ENCODE peak calls at places on chromosomes 1 and 21, in six cellular contexts. One of them, this sample, is unnamed.

GRCh38 chr1:213571419-213571818 is 416.4 kb upstream of the PROX1 start:
- DNase-seq in A673: no peak
- DNase-seq in uterus: no peak
- DNase-seq in A549: no peak
- DNase-seq in stimulated activated naive B cell treated with anti-CD40 and anti-IgM and Interleukin-4, amounts not matched to agents 10 μg/mL and 1 μg/mL and 100 μg/mL, for 72 hours: no peak
- DNase-seq in right cardiac atrium: no peak
- DNase-seq in this sample: no peak

GRCh38 chr1:201783067-201783466 is 45.9 kb upstream of the IPO9 start:
- DNase-seq in stimulated activated naive B cell treated with anti-CD40 and anti-IgM and Interleukin-4, amounts not matched to agents 10 μg/mL and 1 μg/mL and 100 μg/mL, for 72 hours: no peak
- DNase-seq in uterus: no peak
- DNase-seq in right cardiac atrium: no peak
- DNase-seq in A673: peak; percentile 49
- DNase-seq in A549: no peak
- DNase-seq in this sample: no peak

GRCh38 chr1:236457775-236458174 is 63.7 kb downstream of the EDARADD start:
- DNase-seq in stimulated activated naive B cell treated with anti-CD40 and anti-IgM and Interleukin-4, amounts not matched to agents 10 μg/mL and 1 μg/mL and 100 μg/mL, for 72 hours: no peak
- DNase-seq in A549: no peak
- DNase-seq in uterus: no peak
- DNase-seq in A673: no peak
- DNase-seq in right cardiac atrium: no peak
- DNase-seq in this sample: no peak

GRCh38 chr1:234755449-234755863 is 145.5 kb upstream of the IRF2BP2 start:
- DNase-seq in A549: no peak
- DNase-seq in stimulated activated naive B cell treated with anti-CD40 and anti-IgM and Interleukin-4, amounts not matched to agents 10 μg/mL and 1 μg/mL and 100 μg/mL, for 72 hours: no peak
- DNase-seq in right cardiac atrium: peak; percentile 81
- DNase-seq in uterus: peak; percentile 85
- DNase-seq in A673: peak; percentile 65
- DNase-seq in this sample: peak; percentile 88

GRCh38 chr1:23483327-23484252 is at the start of gene ASAP3:
- DNase-seq in A549: no peak
- DNase-seq in stimulated activated naive B cell treated with anti-CD40 and anti-IgM and Interleukin-4, amounts not matched to agents 10 μg/mL and 1 μg/mL and 100 μg/mL, for 72 hours: peak; percentile 9
- DNase-seq in right cardiac atrium: peak; percentile 61
- DNase-seq in A673: peak; percentile 22
- DNase-seq in uterus: peak; percentile 72
- DNase-seq in this sample: no peak

GRCh38 chr1:14745815-14746214 is 147.3 kb downstream of the KAZN start:
- DNase-seq in A673: no peak
- DNase-seq in A549: no peak
- DNase-seq in uterus: no peak
- DNase-seq in stimulated activated naive B cell treated with anti-CD40 and anti-IgM and Interleukin-4, amounts not matched to agents 10 μg/mL and 1 μg/mL and 100 μg/mL, for 72 hours: no peak
- DNase-seq in right cardiac atrium: no peak
- DNase-seq in this sample: no peak

GRCh38 chr1:50414853-50415234 is 8.4 kb downstream of the DMRTA2 start:
- DNase-seq in A673: no peak
- DNase-seq in uterus: no peak
- DNase-seq in right cardiac atrium: no peak
- DNase-seq in A549: no peak
- DNase-seq in stimulated activated naive B cell treated with anti-CD40 and anti-IgM and Interleukin-4, amounts not matched to agents 10 μg/mL and 1 μg/mL and 100 μg/mL, for 72 hours: no peak
- DNase-seq in this sample: no peak

GRCh38 chr1:91066545-91066944 is 44.7 kb upstream of the ZNF644 start:
- DNase-seq in A673: no peak
- DNase-seq in stimulated activated naive B cell treated with anti-CD40 and anti-IgM and Interleukin-4, amounts not matched to agents 10 μg/mL and 1 μg/mL and 100 μg/mL, for 72 hours: no peak
- DNase-seq in right cardiac atrium: no peak
- DNase-seq in uterus: no peak
- DNase-seq in A549: no peak
- DNase-seq in this sample: no peak

GRCh38 chr1:17957588-17958267 is 149.9 kb upstream of the IGSF21 start:
- DNase-seq in A549: no peak
- DNase-seq in stimulated activated naive B cell treated with anti-CD40 and anti-IgM and Interleukin-4, amounts not matched to agents 10 μg/mL and 1 μg/mL and 100 μg/mL, for 72 hours: no peak
- DNase-seq in uterus: no peak
- DNase-seq in A673: no peak
- DNase-seq in right cardiac atrium: no peak
- DNase-seq in this sample: no peak

GRCh38 chr1:204146965-204147364 is 4.9 kb downstream of the ETNK2 start:
- DNase-seq in A673: no peak
- DNase-seq in right cardiac atrium: no peak
- DNase-seq in uterus: no peak
- DNase-seq in stimulated activated naive B cell treated with anti-CD40 and anti-IgM and Interleukin-4, amounts not matched to agents 10 μg/mL and 1 μg/mL and 100 μg/mL, for 72 hours: no peak
- DNase-seq in A549: no peak
- DNase-seq in this sample: peak; percentile 46

GRCh38 chr1:175466556-175466955 is 274.0 kb upstream of the KIAA0040 start:
- DNase-seq in right cardiac atrium: no peak
- DNase-seq in stimulated activated naive B cell treated with anti-CD40 and anti-IgM and Interleukin-4, amounts not matched to agents 10 μg/mL and 1 μg/mL and 100 μg/mL, for 72 hours: no peak
- DNase-seq in uterus: no peak
- DNase-seq in A549: no peak
- DNase-seq in A673: no peak
- DNase-seq in this sample: no peak

GRCh38 chr1:118136511-118136937 is 48.5 kb downstream of the SPAG17 start:
- DNase-seq in stimulated activated naive B cell treated with anti-CD40 and anti-IgM and Interleukin-4, amounts not matched to agents 10 μg/mL and 1 μg/mL and 100 μg/mL, for 72 hours: peak; percentile 48
- DNase-seq in A673: peak; percentile 22
- DNase-seq in A549: no peak
- DNase-seq in uterus: peak; percentile 21
- DNase-seq in right cardiac atrium: no peak
- DNase-seq in this sample: no peak

GRCh38 chr1:56978819-56979218 is 13.0 kb upstream of the C8B start:
- DNase-seq in right cardiac atrium: no peak
- DNase-seq in stimulated activated naive B cell treated with anti-CD40 and anti-IgM and Interleukin-4, amounts not matched to agents 10 μg/mL and 1 μg/mL and 100 μg/mL, for 72 hours: no peak
- DNase-seq in A673: no peak
- DNase-seq in uterus: no peak
- DNase-seq in A549: no peak
- DNase-seq in this sample: no peak

GRCh38 chr1:81670286-81670685 is 130.4 kb upstream of the ADGRL2 start:
- DNase-seq in right cardiac atrium: peak; percentile 77
- DNase-seq in A673: peak; percentile 74
- DNase-seq in uterus: peak; percentile 35
- DNase-seq in A549: peak; percentile 56
- DNase-seq in stimulated activated naive B cell treated with anti-CD40 and anti-IgM and Interleukin-4, amounts not matched to agents 10 μg/mL and 1 μg/mL and 100 μg/mL, for 72 hours: no peak
- DNase-seq in this sample: no peak

GRCh38 chr1:205294175-205294913 is 27.2 kb downstream of the NUAK2 start:
- DNase-seq in A673: no peak
- DNase-seq in right cardiac atrium: peak; percentile 61
- DNase-seq in stimulated activated naive B cell treated with anti-CD40 and anti-IgM and Interleukin-4, amounts not matched to agents 10 μg/mL and 1 μg/mL and 100 μg/mL, for 72 hours: no peak
- DNase-seq in A549: peak; percentile 95
- DNase-seq in uterus: peak; percentile 61
- DNase-seq in this sample: no peak

GRCh38 chr21:16608209-16608830 is 878.5 kb downstream of the USP25 start:
- DNase-seq in A673: no peak
- DNase-seq in right cardiac atrium: no peak
- DNase-seq in uterus: no peak
- DNase-seq in A549: peak; percentile 27
- DNase-seq in stimulated activated naive B cell treated with anti-CD40 and anti-IgM and Interleukin-4, amounts not matched to agents 10 μg/mL and 1 μg/mL and 100 μg/mL, for 72 hours: no peak
- DNase-seq in this sample: no peak

GRCh38 chr1:196152975-196153374 is 455.3 kb downstream of the KCNT2 start:
- DNase-seq in A673: no peak
- DNase-seq in stimulated activated naive B cell treated with anti-CD40 and anti-IgM and Interleukin-4, amounts not matched to agents 10 μg/mL and 1 μg/mL and 100 μg/mL, for 72 hours: no peak
- DNase-seq in right cardiac atrium: no peak
- DNase-seq in uterus: no peak
- DNase-seq in A549: no peak
- DNase-seq in this sample: no peak

GRCh38 chr1:36323636-36324321 is at the start of gene EVA1B:
- DNase-seq in right cardiac atrium: peak; percentile 86
- DNase-seq in uterus: peak; percentile 83
- DNase-seq in stimulated activated naive B cell treated with anti-CD40 and anti-IgM and Interleukin-4, amounts not matched to agents 10 μg/mL and 1 μg/mL and 100 μg/mL, for 72 hours: no peak
- DNase-seq in A673: peak; percentile 67
- DNase-seq in A549: peak; percentile 32
- DNase-seq in this sample: no peak

GRCh38 chr1:183609313-183609712 is 19.1 kb upstream of the NCF2 start:
- DNase-seq in uterus: peak; percentile 60
- DNase-seq in right cardiac atrium: peak; percentile 68
- DNase-seq in A673: peak; percentile 83
- DNase-seq in stimulated activated naive B cell treated with anti-CD40 and anti-IgM and Interleukin-4, amounts not matched to agents 10 μg/mL and 1 μg/mL and 100 μg/mL, for 72 hours: peak; percentile 43
- DNase-seq in A549: peak; percentile 67
- DNase-seq in this sample: peak; percentile 87

GRCh38 chr1:212561501-212561931 is 47.0 kb upstream of the ATF3 start:
- DNase-seq in A549: peak; percentile 24
- DNase-seq in A673: no peak
- DNase-seq in uterus: no peak
- DNase-seq in right cardiac atrium: no peak
- DNase-seq in stimulated activated naive B cell treated with anti-CD40 and anti-IgM and Interleukin-4, amounts not matched to agents 10 μg/mL and 1 μg/mL and 100 μg/mL, for 72 hours: no peak
- DNase-seq in this sample: no peak

GRCh38 chr1:220881918-220882891 is 3.0 kb downstream of the HLX start:
- DNase-seq in stimulated activated naive B cell treated with anti-CD40 and anti-IgM and Interleukin-4, amounts not matched to agents 10 μg/mL and 1 μg/mL and 100 μg/mL, for 72 hours: no peak
- DNase-seq in A549: no peak
- DNase-seq in A673: no peak
- DNase-seq in right cardiac atrium: no peak
- DNase-seq in uterus: no peak
- DNase-seq in this sample: no peak

GRCh38 chr1:24489674-24490073 is 13.0 kb upstream of the RCAN3 start:
- DNase-seq in A673: no peak
- DNase-seq in uterus: no peak
- DNase-seq in stimulated activated naive B cell treated with anti-CD40 and anti-IgM and Interleukin-4, amounts not matched to agents 10 μg/mL and 1 μg/mL and 100 μg/mL, for 72 hours: no peak
- DNase-seq in A549: no peak
- DNase-seq in right cardiac atrium: no peak
- DNase-seq in this sample: no peak

GRCh38 chr1:912740-913301 is 10.9 kb upstream of the SAMD11 start:
- DNase-seq in A549: peak; percentile 77
- DNase-seq in stimulated activated naive B cell treated with anti-CD40 and anti-IgM and Interleukin-4, amounts not matched to agents 10 μg/mL and 1 μg/mL and 100 μg/mL, for 72 hours: no peak
- DNase-seq in A673: peak; percentile 54
- DNase-seq in uterus: peak; percentile 14
- DNase-seq in right cardiac atrium: peak; percentile 29
- DNase-seq in this sample: no peak